ENCODE peak calls at places on chromosome 3, in ten cellular contexts. Q is DND-41, W is neural progenitor cell, X is mammary epithelial cell, Y is IMR-90, F is PC-3, E is GM23338, G is astrocyte, O is mesenchymal stem cell, Z is fibroblast of lung. T is an unnamed sample. For H3K36me3, the result is how much of the 10 kb centered on the place peaks cover.

GRCh38 chr3:7787871-7788828 is 713.5 kb upstream of the LMCD1 start:
- DNase-seq in Q (no peak), E (peak), Z (peak), W (no peak), F (no peak), O (no peak), X (peak), G (peak), Y (no peak), T (no peak)

GRCh38 chr3:65672876-65673815 is 365.6 kb downstream of the MAGI1 start:
- DNase-seq in X (peak), O (peak), G (no peak), E (peak), Y (peak), Q (peak), W (peak), F (peak), Z (peak), T (peak)

GRCh38 chr3:190038050-190038631 is 82.6 kb downstream of the P3H2 start:
- DNase-seq in Q (no peak), O (peak), Y (peak), E (no peak), F (peak), X (peak), Z (peak), W (peak), G (peak), T (peak)

GRCh38 chr3:11548721-11549131 is 95.0 kb downstream of the VGLL4 start:
- DNase-seq in F (peak), Q (no peak), O (peak), G (peak), W (no peak), X (no peak), E (no peak), Z (peak), Y (peak), T (peak)

GRCh38 chr3:106482436-106482835 is 613.6 kb upstream of the CBLB start:
- DNase-seq in W (no peak), Q (no peak), G (peak), Z (peak), Y (peak), X (no peak), E (no peak), F (no peak), O (no peak), T (peak)

GRCh38 chr3:29557825-29558224 is 277.0 kb downstream of the RBMS3 start:
- DNase-seq in Q (no peak), W (no peak), E (no peak), F (no peak), Y (no peak), Z (no peak), G (no peak), X (no peak), O (peak), T (no peak)

GRCh38 chr3:44648564-44649229 is at the start of gene ZNF35:
- DNase-seq in Q (no peak), Z (peak), W (peak), G (peak), O (peak), E (peak), Y (peak), X (peak), F (peak), T (peak)

GRCh38 chr3:196689941-196690660 is 21.9 kb downstream of the CEP19 start:
- DNase-seq in G (no peak), Q (no peak), F (no peak), Z (no peak), O (no peak), X (no peak), E (no peak), W (no peak), Y (no peak), T (no peak)

GRCh38 chr3:174247671-174248070 is 611.5 kb upstream of the NAALADL2 start:
- DNase-seq in Y (no peak), F (no peak), G (no peak), Z (no peak), E (no peak), X (no peak), W (no peak), O (no peak), Q (no peak), T (no peak)

GRCh38 chr3:32303051-32303786 is 64.7 kb downstream of the CMTM8 start:
- DNase-seq in O (no peak), Q (peak), W (no peak), X (no peak), E (no peak), F (no peak), Z (no peak), Y (no peak), G (no peak), T (no peak)

GRCh38 chr3:107884719-107885460 is 205.9 kb downstream of the CD47 start:
- DNase-seq in Y (peak), W (peak), F (peak), Z (peak), G (peak), Q (no peak), X (peak), O (peak), E (peak), T (peak)

GRCh38 chr3:97576221-97576620 is 188.3 kb upstream of the ARL6 start:
- DNase-seq in X (no peak), Z (no peak), W (no peak), O (no peak), Y (no peak), F (no peak), Q (no peak), E (no peak), G (no peak), T (no peak)

GRCh38 chr3:172119266-172119957 is 80.0 kb downstream of the FNDC3B start:
- DNase-seq in Z (no peak), Q (no peak), G (no peak), F (no peak), Y (no peak), W (no peak), O (no peak), E (no peak), X (no peak), T (no peak)

GRCh38 chr3:69282191-69282590 is 103.7 kb downstream of the FRMD4B start:
- DNase-seq in E (no peak), Y (no peak), Q (no peak), F (peak), G (no peak), O (no peak), Z (peak), W (no peak), X (peak), T (no peak)

GRCh38 chr3:134650431-134651346 is at the start of gene KY:
- DNase-seq in Z (peak), W (peak), F (no peak), E (peak), X (peak), Q (no peak), G (peak), Y (peak), O (peak), T (peak)

GRCh38 chr3:104273046-104273649 is 1093.6 kb upstream of the ALCAM start:
- DNase-seq in G (peak), F (peak), Z (peak), O (peak), Y (peak), E (peak), Q (no peak), W (peak), X (peak), T (peak)

GRCh38 chr3:69304396-69304795 is 81.5 kb downstream of the FRMD4B start:
- DNase-seq in Z (no peak), F (no peak), X (no peak), Y (no peak), G (no peak), O (peak), Q (no peak), W (no peak), E (no peak), T (no peak)

GRCh38 chr3:13124631-13125030 is 51.4 kb upstream of the IQSEC1 start:
- DNase-seq in E (no peak), O (no peak), Z (no peak), Y (no peak), Q (no peak), F (no peak), G (no peak), X (no peak), W (no peak), T (no peak)

GRCh38 chr3:20564966-20565365 is 379.0 kb upstream of the SGO1 start:
- DNase-seq in O (no peak), G (no peak), F (no peak), Z (no peak), Y (no peak), Q (no peak), W (no peak), E (no peak), X (no peak), T (peak)

GRCh38 chr3:191627064-191627463 is 166.1 kb downstream of the PYDC2 start:
- DNase-seq in Y (no peak), Q (no peak), O (no peak), Z (peak), X (no peak), F (no peak), E (peak), G (peak), W (peak), T (no peak)

GRCh38 chr3:102400766-102401165 is 34.0 kb upstream of the ZPLD1 start:
- DNase-seq in W (no peak), F (peak), X (peak), Z (peak), O (peak), Q (no peak), Y (peak), G (peak), E (no peak), T (peak)

GRCh38 chr3:51942603-51943450 is 664 bp downstream of the PARP3 start:
- DNase-seq in W (no peak), Y (peak), X (peak), E (no peak), Z (peak), F (peak), Q (peak), O (peak), G (peak), T (peak)

GRCh38 chr3:108448593-108448992 is 61.8 kb downstream of the MYH15 start:
- DNase-seq in Z (no peak), E (no peak), W (no peak), F (no peak), Q (no peak), Y (no peak), G (no peak), X (no peak), O (no peak), T (no peak)

GRCh38 chr3:35079403-35079802 is 559.9 kb upstream of the ARPP21 start:
- DNase-seq in F (no peak), G (no peak), E (no peak), X (no peak), W (no peak), O (no peak), Y (no peak), Q (no peak), Z (no peak), T (no peak)

GRCh38 chr3:43379343-43379742 is 93.0 kb downstream of the SNRK start:
- DNase-seq in Q (no peak), X (no peak), Y (peak), F (no peak), Z (peak), W (no peak), E (no peak), G (peak), O (peak), T (peak)

GRCh38 chr3:161108840-161109239 is 3.7 kb upstream of the B3GALNT1 start:
- DNase-seq in G (peak), Z (peak), E (no peak), X (peak), O (peak), Y (no peak), Q (no peak), F (peak), W (no peak), T (peak)

GRCh38 chr3:186642014-186642413 is 1.8 kb downstream of the FETUB start:
- DNase-seq in O (no peak), G (no peak), F (no peak), Y (no peak), E (no peak), Q (no peak), X (no peak), Z (no peak), W (no peak), T (no peak)

GRCh38 chr3:183298708-183299153 is 45.7 kb downstream of the B3GNT5 start:
- DNase-seq in W (peak), Q (no peak), F (peak), Y (peak), X (no peak), O (peak), E (peak), Z (peak), G (peak), T (peak)

GRCh38 chr3:61947456-61947855 is 386.1 kb downstream of the PTPRG start:
- DNase-seq in W (peak), Q (no peak), X (no peak), O (no peak), E (no peak), Y (no peak), Z (no peak), F (no peak), G (no peak), T (no peak)

GRCh38 chr3:193680220-193680619 is 87.2 kb downstream of the OPA1 start:
- DNase-seq in Z (peak), F (no peak), O (peak), X (no peak), Q (no peak), E (peak), W (no peak), G (peak), Y (peak), T (peak)

GRCh38 chr3:114764056-114764492 is 383.0 kb downstream of the ZBTB20 start:
- DNase-seq in Z (peak), Y (peak), E (no peak), W (no peak), Q (peak), X (no peak), F (peak), G (peak), O (no peak), T (peak)

GRCh38 chr3:184289426-184289938 is 9.6 kb upstream of the PSMD2 start:
- DNase-seq in X (peak), Z (peak), W (peak), Q (peak), Y (peak), F (peak), G (peak), O (peak), E (peak), T (peak)

GRCh38 chr3:136512391-136512790 is 239.8 kb downstream of the STAG1 start:
- DNase-seq in G (peak), Z (peak), Q (no peak), O (no peak), X (no peak), W (no peak), Y (peak), E (no peak), F (no peak), T (peak)

GRCh38 chr3:194540268-194540937 is 53.6 kb upstream of the ATP13A3 start:
- DNase-seq in G (no peak), Q (no peak), O (no peak), F (no peak), E (no peak), Z (no peak), W (no peak), X (no peak), Y (peak), T (peak)

GRCh38 chr3:193775421-193776077 is 182.5 kb downstream of the OPA1 start:
- DNase-seq in O (no peak), X (no peak), F (no peak), Y (no peak), W (peak), G (no peak), Q (no peak), E (peak), Z (no peak), T (no peak)

GRCh38 chr3:127747751-127748521 is 74.4 kb downstream of the MGLL start:
- DNase-seq in F (peak), Y (peak), E (no peak), O (peak), Z (peak), Q (no peak), X (peak), W (no peak), G (peak), T (peak)

GRCh38 chr3:125120370-125121122 is 64.7 kb upstream of the HEG1 start:
- DNase-seq in F (no peak), O (no peak), E (peak), Z (peak), W (peak), Y (no peak), Q (no peak), X (no peak), G (peak), T (peak)

GRCh38 chr3:111392911-111393351 is 149.1 kb upstream of the CD96 start:
- DNase-seq in Y (no peak), E (peak), Q (peak), Z (peak), W (no peak), O (peak), G (peak), F (peak), X (peak), T (no peak)

GRCh38 chr3:185082149-185082548 is 70.7 kb downstream of the C3orf70 start:
- DNase-seq in F (no peak), G (no peak), Q (no peak), O (peak), W (no peak), E (no peak), Y (peak), X (no peak), Z (peak), T (no peak)

GRCh38 chr3:59880717-59881116 is 830.9 kb upstream of the CFAP20DC start:
- DNase-seq in Z (no peak), X (no peak), O (no peak), G (no peak), Y (no peak), E (no peak), W (no peak), Q (no peak), F (no peak), T (no peak)

GRCh38 chr3:157166115-157166514 is 6.2 kb upstream of the CCNL1 start:
- DNase-seq in O (no peak), Q (no peak), Y (no peak), Z (no peak), G (no peak), E (no peak), X (no peak), W (no peak), F (no peak), T (no peak)

GRCh38 chr3:157159762-157160651 is at the start of gene CCNL1:
- DNase-seq in Z (peak), Y (peak), X (peak), W (peak), O (peak), F (peak), G (peak), E (peak), Q (peak), T (peak)

GRCh38 chr3:157160652-157161480 is 919 bp upstream of the CCNL1 start:
- DNase-seq in W (peak), X (peak), O (peak), G (peak), Q (peak), E (peak), F (peak), Y (peak), Z (peak), T (peak)

GRCh38 chr3:157166559-157166958 is 6.6 kb upstream of the CCNL1 start:
- DNase-seq in F (no peak), Z (no peak), X (no peak), Y (no peak), E (no peak), Q (no peak), G (no peak), O (no peak), W (no peak), T (no peak)

GRCh38 chr3:157163554-157163953 is 3.6 kb upstream of the CCNL1 start:
- DNase-seq in G (no peak), E (no peak), F (no peak), Q (no peak), X (no peak), Z (no peak), Y (no peak), W (no peak), O (no peak), T (no peak)
- H3K36me3 ChIP-seq in G (under half), E (under half), F (under half), Q (under half), X (under half), Z (under half), Y (under half), W (under half), O (under half), T (under half)

GRCh38 chr3:178182337-178182761 is 353.9 kb upstream of the KCNMB2 start:
- DNase-seq in E (no peak), F (no peak), O (no peak), Y (no peak), X (no peak), Q (no peak), W (no peak), Z (no peak), G (no peak), T (no peak)
- H2AFZ ChIP-seq in E (peak), F (no peak), O (peak), Y (peak), X (peak), Q (no peak), W (peak), Z (peak), G (no peak), T (no peak)

GRCh38 chr3:57952208-57952631 is 56.0 kb upstream of the FLNB start:
- DNase-seq in Y (peak), Z (peak), E (peak), W (peak), G (peak), X (peak), F (peak), O (peak), Q (no peak), T (peak)
- H3K4me2 ChIP-seq in Y (no peak), Z (no peak), E (no peak), W (no peak), G (peak), X (no peak), F (no peak), O (no peak), Q (no peak), T (peak)

DNA sequence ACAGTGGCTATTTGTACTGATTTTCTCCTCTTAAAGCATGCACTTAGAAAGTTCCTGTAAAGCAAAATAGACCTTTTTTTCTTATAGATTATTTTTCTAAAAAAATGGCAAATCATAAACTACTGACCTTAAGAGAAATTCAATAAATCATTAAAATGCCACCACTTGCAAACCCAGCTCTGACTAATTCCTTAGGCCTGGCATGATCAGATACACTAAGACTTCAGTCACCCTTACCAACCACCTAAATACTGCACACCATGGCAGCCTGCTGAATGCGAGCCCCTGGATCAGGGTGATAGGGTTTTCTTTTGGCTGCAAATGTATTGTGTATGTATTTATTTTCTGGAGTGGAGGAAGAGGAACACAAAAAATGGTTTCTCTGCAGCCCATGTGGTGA is 370.6 kb upstream of the TBL1XR1 start:
- DNase-seq in O (no peak), W (no peak), E (no peak), G (no peak), Z (peak), F (peak), X (peak), Y (no peak), Q (no peak), T (peak)
- H3K36me3 ChIP-seq in O (under half), W (under half), E (under half), G (under half), Z (under half), F (under half), X (under half), Y (under half), Q (under half), T (under half)

DNA sequence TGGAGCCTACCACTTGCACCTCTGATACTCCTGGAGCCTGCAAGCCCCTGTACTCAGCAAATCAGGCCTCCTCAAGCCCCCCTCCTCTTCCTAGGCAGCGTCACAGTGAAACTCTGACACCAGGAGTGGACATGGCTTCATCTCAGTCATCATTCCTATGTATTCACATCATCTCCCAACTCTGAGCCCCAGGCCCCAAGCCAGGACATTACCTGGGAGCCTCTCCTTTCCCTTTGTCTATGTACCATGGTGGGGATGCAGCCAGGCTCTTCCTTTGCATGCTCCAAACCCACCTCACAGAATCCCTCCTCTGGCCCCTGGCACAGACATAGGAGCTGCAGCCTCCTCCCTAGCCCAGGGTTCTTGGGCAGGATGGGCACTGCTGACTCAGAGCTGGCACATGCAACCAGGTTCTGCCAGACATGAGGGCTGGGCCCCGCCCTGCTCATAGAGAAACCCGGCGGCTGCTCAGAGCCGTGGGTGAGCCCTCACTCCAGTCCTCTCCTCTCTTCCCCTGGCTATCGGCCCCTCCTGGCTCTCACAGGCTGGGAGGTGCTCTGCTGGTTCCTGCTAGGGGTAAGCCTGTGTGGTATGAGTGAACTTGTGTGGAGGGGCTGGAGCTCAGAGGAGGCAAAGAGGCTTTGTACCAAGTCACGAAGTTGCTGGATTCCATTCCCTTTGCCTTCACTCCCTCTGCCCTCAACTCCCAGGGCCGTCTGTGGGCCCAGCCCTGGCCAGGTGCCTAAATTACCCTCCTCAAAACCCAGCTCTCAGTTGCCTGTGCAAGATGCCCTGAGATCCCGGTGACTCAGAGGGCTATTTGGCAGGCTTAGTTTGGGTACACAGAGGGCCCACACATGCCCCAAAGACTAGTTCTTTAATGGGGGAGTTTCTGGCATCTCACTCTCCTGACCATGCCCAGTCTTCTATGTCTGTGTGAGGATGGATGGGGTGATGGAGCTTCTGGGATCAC is 1.9 kb upstream of the PLCD1 start:
- DNase-seq in W (no peak), Z (peak), O (no peak), G (no peak), Y (no peak), X (peak), E (no peak), Q (no peak), F (peak), T (peak)
- H2AFZ ChIP-seq in W (no peak), Z (no peak), O (no peak), G (peak), Y (peak), X (peak), E (no peak), Q (no peak), F (peak), T (peak)

GRCh38 chr3:120595788-120596115 is 384 bp upstream of the NDUFB4 start:
- DNase-seq in E (no peak), F (no peak), O (no peak), X (no peak), G (no peak), Q (no peak), Z (no peak), W (no peak), Y (no peak), T (no peak)
- H3K4me2 ChIP-seq in E (peak), F (peak), O (peak), X (peak), G (peak), Q (peak), Z (peak), W (peak), Y (peak), T (peak)

GRCh38 chr3:112496368-112497067 is 2.8 kb downstream of the BTLA start:
- DNase-seq in Z (no peak), G (no peak), W (no peak), Y (no peak), F (no peak), X (no peak), O (no peak), E (no peak), Q (no peak), T (no peak)
- H3K36me3 ChIP-seq in Z (under half), G (under half), W (under half), Y (under half), F (under half), X (under half), O (under half), E (under half), Q (under half), T (under half)